ENCODE peak calls at places on chromosome 20, in five cellular contexts. V is suprapubic skin, S is HCT116, M is colonic mucosa, I is adrenal gland. X is an unnamed sample.

GRCh38 chr20:63574829-63575720 is 1.0 kb upstream of the HELZ2 start:
- DNase-seq in V (no peak), S (no peak), M (no peak), I (no peak), X (no peak)

GRCh38 chr20:63268256-63268655 is 4.4 kb upstream of the ARFGAP1 start:
- DNase-seq in V (no peak), S (no peak), M (no peak), I (no peak), X (no peak)

GRCh38 chr20:1813101-1813529 is 82.1 kb upstream of the SIRPA start:
- DNase-seq in V (no peak), S (no peak), M (no peak), I (peak), X (peak)

GRCh38 chr20:57593134-57593886 is 26.9 kb downstream of the ZBP1 start:
- DNase-seq in V (no peak), S (no peak), M (peak), I (no peak), X (no peak)

GRCh38 chr20:57664924-57665588 is 44.8 kb downstream of the PMEPA1 start:
- DNase-seq in V (peak), S (no peak), M (no peak), I (no peak), X (no peak)

GRCh38 chr20:47586648-47587306 is 85.1 kb downstream of the NCOA3 start:
- DNase-seq in V (no peak), S (no peak), M (no peak), I (no peak), X (peak)

GRCh38 chr20:45174434-45175364 is at the start of gene PI3:
- DNase-seq in V (no peak), S (no peak), M (peak), I (no peak), X (no peak)

GRCh38 chr20:32624687-32625345 is 39.7 kb upstream of the NOL4L start:
- DNase-seq in V (no peak), S (no peak), M (no peak), I (no peak), X (no peak)

GRCh38 chr20:18957328-18957727 is 143.7 kb downstream of the SCP2D1 start:
- DNase-seq in V (no peak), S (no peak), M (no peak), I (no peak), X (no peak)

GRCh38 chr20:24651973-24652340 is 182.5 kb downstream of the SYNDIG1 start:
- DNase-seq in V (no peak), S (no peak), M (no peak), I (no peak), X (no peak)

GRCh38 chr20:59784365-59785117 is 148.9 kb downstream of the SYCP2 start:
- DNase-seq in V (peak), S (no peak), M (no peak), I (no peak), X (no peak)

GRCh38 chr20:1961374-1961773 is 32.5 kb downstream of the PDYN start:
- DNase-seq in V (no peak), S (no peak), M (no peak), I (no peak), X (no peak)

GRCh38 chr20:17568972-17569471 is 853 bp upstream of the DSTN start:
- DNase-seq in V (peak), S (peak), M (peak), I (peak), X (peak)

GRCh38 chr20:32204485-32205115 is 2.9 kb downstream of the PLAGL2 start:
- DNase-seq in V (no peak), S (no peak), M (no peak), I (no peak), X (no peak)

GRCh38 chr20:49052334-49052733 is 6.2 kb downstream of the CSE1L start:
- DNase-seq in V (no peak), S (no peak), M (no peak), I (no peak), X (no peak)

GRCh38 chr20:13838664-13839063 is 53.8 kb downstream of the NDUFAF5 start:
- DNase-seq in V (no peak), S (no peak), M (no peak), I (no peak), X (no peak)

GRCh38 chr20:35726759-35727711 is 15.0 kb downstream of the RBM39 start:
- DNase-seq in V (no peak), S (no peak), M (no peak), I (no peak), X (no peak)

GRCh38 chr20:17262786-17263185 is 35.9 kb downstream of the PCSK2 start:
- DNase-seq in V (no peak), S (no peak), M (no peak), I (no peak), X (no peak)

GRCh38 chr20:26208296-26209091 is 511.8 kb upstream of the ZNF337 start:
- DNase-seq in V (no peak), S (no peak), M (no peak), I (peak), X (no peak)

GRCh38 chr20:39897058-39897457 is 792.0 kb downstream of the MAFB start:
- DNase-seq in V (no peak), S (no peak), M (no peak), I (no peak), X (peak)

GRCh38 chr20:43572891-43573290 is 14.1 kb downstream of the SGK2 start:
- DNase-seq in V (no peak), S (no peak), M (no peak), I (no peak), X (no peak)

GRCh38 chr20:38363004-38363747 is 16.9 kb downstream of the LBP start:
- DNase-seq in V (no peak), S (no peak), M (no peak), I (no peak), X (no peak)

GRCh38 chr20:43305749-43306148 is 116.0 kb upstream of the PTPRT start:
- DNase-seq in V (no peak), S (no peak), M (no peak), I (no peak), X (no peak)

GRCh38 chr20:35444226-35444625 is 6.2 kb upstream of the GDF5 start:
- DNase-seq in V (no peak), S (no peak), M (no peak), I (no peak), X (no peak)

GRCh38 chr20:58788896-58789295 is 61.8 kb downstream of the GNAS-AS1 start:
- DNase-seq in V (no peak), S (no peak), M (no peak), I (no peak), X (no peak)

GRCh38 chr20:6806291-6806690 is 38.8 kb downstream of the BMP2 start:
- DNase-seq in V (no peak), S (no peak), M (no peak), I (no peak), X (no peak)

GRCh38 chr20:9172908-9173307 is 104.0 kb downstream of the PLCB4 start:
- DNase-seq in V (no peak), S (no peak), M (no peak), I (no peak), X (peak)

GRCh38 chr20:16537918-16538317 is 35.3 kb downstream of the KIF16B start:
- DNase-seq in V (no peak), S (no peak), M (no peak), I (no peak), X (no peak)

GRCh38 chr20:38550274-38550673 is 30.7 kb upstream of the ADIG start:
- DNase-seq in V (no peak), S (no peak), M (no peak), I (no peak), X (no peak)

GRCh38 chr20:61874421-61875068 is 191.1 kb downstream of the TAF4 start:
- DNase-seq in V (no peak), S (peak), M (no peak), I (no peak), X (no peak)

GRCh38 chr20:34124469-34125249 is 12.6 kb upstream of the EIF2S2 start:
- DNase-seq in V (no peak), S (no peak), M (no peak), I (no peak), X (no peak)

GRCh38 chr20:34923414-34923813 is 32.2 kb downstream of the GSS start:
- DNase-seq in V (no peak), S (no peak), M (no peak), I (no peak), X (no peak)

GRCh38 chr20:42483694-42484303 is 705.9 kb downstream of the PTPRT start:
- DNase-seq in V (no peak), S (no peak), M (peak), I (no peak), X (no peak)

GRCh38 chr20:9518776-9519175 is 4.4 kb downstream of the LAMP5 start:
- DNase-seq in V (no peak), S (no peak), M (no peak), I (no peak), X (no peak)

GRCh38 chr20:46833360-46833759 is 61.3 kb upstream of the EYA2 start:
- DNase-seq in V (no peak), S (no peak), M (no peak), I (no peak), X (no peak)

GRCh38 chr20:62470459-62470858 is 5.3 kb downstream of the GATA5 start:
- DNase-seq in V (no peak), S (no peak), M (no peak), I (no peak), X (no peak)

GRCh38 chr20:36506253-36506652 is 35.1 kb upstream of the MYL9 start:
- DNase-seq in V (no peak), S (no peak), M (no peak), I (peak), X (no peak)

GRCh38 chr20:20492521-20493334 is 124.8 kb downstream of the INSM1 start:
- DNase-seq in V (no peak), S (no peak), M (no peak), I (no peak), X (no peak)

GRCh38 chr20:371755-372542 is 8.6 kb upstream of the TRIB3 start:
- DNase-seq in V (no peak), S (peak), M (peak), I (peak), X (no peak)

GRCh38 chr20:56417402-56417801 is 5.3 kb downstream of the CASS4 start:
- DNase-seq in V (no peak), S (no peak), M (no peak), I (no peak), X (no peak)

GRCh38 chr20:56414842-56415765 is 3.0 kb downstream of the CASS4 start:
- DNase-seq in V (no peak), S (no peak), M (no peak), I (no peak), X (no peak)

GRCh38 chr20:56420028-56420427 is 8.0 kb downstream of the CASS4 start:
- DNase-seq in V (no peak), S (no peak), M (no peak), I (no peak), X (no peak)

GRCh38 chr20:56418385-56418861 is 6.4 kb downstream of the CASS4 start:
- DNase-seq in V (no peak), S (no peak), M (no peak), I (no peak), X (no peak)

DNA sequence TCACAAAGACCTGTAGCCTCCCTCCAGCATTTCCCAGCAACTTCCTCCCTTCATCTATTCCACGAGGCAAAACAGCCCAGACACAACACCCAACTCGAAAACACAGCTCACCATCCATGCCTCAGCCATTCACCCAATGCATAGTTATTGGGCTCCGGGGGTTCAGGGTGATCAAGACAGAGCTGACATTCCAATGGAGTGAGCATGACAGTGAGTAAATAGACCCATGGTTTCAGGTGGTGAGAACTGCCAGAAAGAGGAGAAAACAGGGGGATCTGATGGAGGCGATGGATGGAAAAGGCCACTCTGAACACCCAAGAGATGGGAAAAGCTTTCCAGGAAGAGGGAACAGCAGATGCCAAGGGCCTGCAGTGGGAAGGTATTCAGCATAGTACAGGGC is 5.9 kb downstream of the CASS4 start:
- DNase-seq in V (no peak), S (no peak), M (no peak), I (no peak), X (no peak)
- H3K4me3 ChIP-seq in V (no peak), S (no peak), M (no peak), I (no peak), X (no peak)

GRCh38 chr20:5136096-5136495 is 9.3 kb downstream of the CDS2 start:
- DNase-seq in V (no peak), S (no peak), M (no peak), I (no peak), X (no peak)

GRCh38 chr20:5133998-5134397 is 7.2 kb downstream of the CDS2 start:
- DNase-seq in V (no peak), S (no peak), M (no peak), I (no peak), X (no peak)

GRCh38 chr20:5140195-5140594 is 13.4 kb downstream of the CDS2 start:
- DNase-seq in V (no peak), S (no peak), M (no peak), I (no peak), X (no peak)

GRCh38 chr20:5131502-5131901 is 4.7 kb downstream of the CDS2 start:
- DNase-seq in V (no peak), S (no peak), M (no peak), I (no peak), X (no peak)

GRCh38 chr20:5135363-5136012 is 8.7 kb downstream of the CDS2 start:
- DNase-seq in V (no peak), S (no peak), M (no peak), I (peak), X (no peak)
- TF ChIP-seq CTCF in V (no peak), S (no peak), M (no peak), I (no peak), X (no peak)

DNA sequence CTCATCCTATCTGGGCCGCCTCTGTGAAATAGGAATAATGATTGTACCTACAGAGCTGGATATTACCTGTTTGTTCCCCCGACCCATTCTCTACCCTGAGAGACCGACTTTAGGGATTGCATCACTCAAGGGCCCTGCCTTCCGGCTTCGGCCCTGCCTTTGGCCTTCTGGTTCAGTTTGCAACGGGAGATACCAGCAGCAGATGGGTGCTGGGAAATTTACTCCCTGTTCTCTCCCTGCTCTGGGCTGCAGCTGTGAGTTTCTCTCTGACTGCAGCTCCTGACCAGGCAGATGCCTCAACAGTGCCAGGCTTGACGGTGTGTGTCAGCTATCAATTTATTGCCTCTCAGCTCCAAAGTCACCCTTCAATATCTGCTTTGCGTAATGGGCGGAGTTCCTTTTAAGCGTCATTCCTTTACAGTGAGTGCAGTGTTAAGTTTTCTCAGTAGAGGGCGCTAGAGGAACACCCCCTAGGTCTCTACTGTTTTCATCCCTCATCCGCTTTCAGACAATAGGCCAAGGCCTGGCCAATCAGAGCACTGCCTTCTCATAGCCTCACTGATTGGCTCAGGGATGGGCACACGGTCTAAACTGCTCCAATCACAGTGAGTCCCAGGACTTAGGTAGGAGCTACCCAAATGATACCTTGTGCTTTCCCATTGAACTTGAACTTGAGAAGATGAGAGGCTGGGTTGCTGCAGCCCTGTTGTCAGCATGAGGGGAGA is 30.0 kb downstream of the KCNG1 start:
- DNase-seq in V (no peak), S (peak), M (peak), I (no peak), X (peak)
- H3K4me3 ChIP-seq in V (no peak), S (no peak), M (no peak), I (no peak), X (no peak)

GRCh38 chr20:4445780-4446179 is 275.9 kb upstream of the PRND start:
- DNase-seq in V (no peak), S (no peak), M (no peak), I (no peak), X (no peak)

GRCh38 chr20:4451487-4451886 is 270.2 kb upstream of the PRND start:
- DNase-seq in V (no peak), S (no peak), M (no peak), I (no peak), X (no peak)

GRCh38 chr20:4445331-4445730 is 276.4 kb upstream of the PRND start:
- DNase-seq in V (no peak), S (no peak), M (no peak), I (no peak), X (no peak)

GRCh38 chr20:4453369-4453768 is 268.3 kb upstream of the PRND start:
- DNase-seq in V (no peak), S (no peak), M (no peak), I (no peak), X (no peak)

DNA sequence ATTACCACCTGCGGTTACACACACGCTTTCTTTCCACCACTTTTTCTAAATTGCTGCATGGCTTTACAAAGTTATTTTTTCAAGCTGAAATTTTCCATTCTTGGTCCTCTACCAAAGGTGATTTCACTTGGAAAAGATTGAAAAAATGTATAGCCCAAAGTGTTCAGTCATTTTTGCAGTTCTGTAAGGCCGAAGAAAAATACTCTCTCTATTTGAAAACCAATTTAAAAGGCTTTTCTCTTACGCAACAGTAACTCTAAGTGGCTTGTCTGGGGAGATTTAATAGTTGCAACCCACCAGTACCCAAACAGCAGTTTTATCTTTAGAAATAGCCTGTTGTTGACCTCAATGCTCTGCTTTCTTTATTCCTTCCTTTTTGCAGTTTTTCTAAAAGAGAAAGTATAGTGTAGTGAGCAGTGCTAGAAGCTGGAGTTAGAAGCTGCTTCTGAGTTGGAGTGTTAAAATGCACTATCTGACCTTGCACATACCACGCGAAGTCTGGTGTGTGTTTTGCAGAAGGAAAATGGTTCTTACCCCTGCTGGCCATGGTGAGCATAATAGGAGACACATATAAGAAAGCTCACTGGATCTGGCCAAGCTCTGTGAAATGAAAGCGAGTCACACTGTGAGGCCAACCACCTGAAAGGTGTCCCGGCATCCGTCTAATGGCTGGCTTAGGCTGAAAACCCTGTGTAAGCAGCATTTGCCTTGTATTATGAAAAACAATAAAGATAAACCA is 271.6 kb upstream of the PRND start:
- DNase-seq in V (no peak), S (peak), M (no peak), I (no peak), X (peak)
- TF ChIP-seq CTCF in V (no peak), S (peak), M (no peak), I (no peak), X (peak)